ENCODE peak calls at places on chromosomes 3 and 15, in four cellular contexts. One of them, this sample, is unnamed.

GRCh38 chr3:61650276-61650675 is 88.9 kb downstream of the PTPRG start:
- DNase-seq in omental fat pad: peak; percentile 29
- DNase-seq in iris pigment epithelial cell: peak; percentile 73
- DNase-seq in left kidney: no peak
- DNase-seq in this sample: peak; percentile 59

GRCh38 chr3:185896565-185896964 is 41.2 kb downstream of the TRA2B start:
- DNase-seq in left kidney: no peak
- DNase-seq in iris pigment epithelial cell: no peak
- DNase-seq in omental fat pad: no peak
- DNase-seq in this sample: no peak

GRCh38 chr3:174308761-174309160 is 550.4 kb upstream of the NAALADL2 start:
- DNase-seq in left kidney: no peak
- DNase-seq in iris pigment epithelial cell: no peak
- DNase-seq in omental fat pad: no peak
- DNase-seq in this sample: no peak

GRCh38 chr15:42490743-42491539 is at the start of gene ZNF106:
- DNase-seq in omental fat pad: no peak
- DNase-seq in iris pigment epithelial cell: peak; percentile 89
- DNase-seq in left kidney: peak; percentile 97
- DNase-seq in this sample: peak; percentile 83

GRCh38 chr3:131973731-131974130 is 61.1 kb downstream of the CPNE4 start:
- DNase-seq in left kidney: peak; percentile 18
- DNase-seq in omental fat pad: no peak
- DNase-seq in iris pigment epithelial cell: no peak
- DNase-seq in this sample: no peak

GRCh38 chr15:77589839-77590238 is 42.9 kb downstream of the LINGO1 start:
- DNase-seq in omental fat pad: no peak
- DNase-seq in iris pigment epithelial cell: no peak
- DNase-seq in left kidney: no peak
- DNase-seq in this sample: no peak

GRCh38 chr3:10283638-10284037 is 9.1 kb downstream of the GHRL start:
- DNase-seq in left kidney: no peak
- DNase-seq in omental fat pad: no peak
- DNase-seq in iris pigment epithelial cell: no peak
- DNase-seq in this sample: peak; percentile 70

GRCh38 chr15:37086120-37086519 is 14.2 kb downstream of the MEIS2 start:
- DNase-seq in omental fat pad: no peak
- DNase-seq in iris pigment epithelial cell: no peak
- DNase-seq in left kidney: no peak
- DNase-seq in this sample: no peak

GRCh38 chr3:176430244-176430893 is 766.9 kb downstream of the TBL1XR1 start:
- DNase-seq in iris pigment epithelial cell: peak; percentile 59
- DNase-seq in left kidney: peak; percentile 65
- DNase-seq in omental fat pad: no peak
- DNase-seq in this sample: no peak

GRCh38 chr3:5122030-5122740 is at the start of gene ARL8B:
- DNase-seq in iris pigment epithelial cell: peak; percentile 89
- DNase-seq in left kidney: peak; percentile 95
- DNase-seq in omental fat pad: peak; percentile 62
- DNase-seq in this sample: peak; percentile 88

GRCh38 chr3:25338158-25338725 is 89.8 kb upstream of the RARB start:
- DNase-seq in omental fat pad: no peak
- DNase-seq in left kidney: peak; percentile 14
- DNase-seq in iris pigment epithelial cell: no peak
- DNase-seq in this sample: no peak

GRCh38 chr15:62413147-62413546 is 248.1 kb upstream of the C2CD4B start:
- DNase-seq in left kidney: peak; percentile 26
- DNase-seq in omental fat pad: no peak
- DNase-seq in iris pigment epithelial cell: no peak
- DNase-seq in this sample: no peak

GRCh38 chr15:69499521-69500201 is 47.0 kb downstream of the RPLP1 start:
- DNase-seq in iris pigment epithelial cell: no peak
- DNase-seq in omental fat pad: no peak
- DNase-seq in left kidney: peak; percentile 24
- DNase-seq in this sample: no peak

GRCh38 chr3:43369404-43370345 is 83.3 kb downstream of the SNRK start:
- DNase-seq in iris pigment epithelial cell: no peak
- DNase-seq in omental fat pad: no peak
- DNase-seq in left kidney: no peak
- DNase-seq in this sample: no peak

GRCh38 chr3:132145833-132146232 is 111.0 kb upstream of the CPNE4 start:
- DNase-seq in omental fat pad: no peak
- DNase-seq in iris pigment epithelial cell: no peak
- DNase-seq in left kidney: no peak
- DNase-seq in this sample: no peak

GRCh38 chr15:75712668-75713337 is at the start of gene CSPG4:
- DNase-seq in omental fat pad: no peak
- DNase-seq in left kidney: peak; percentile 93
- DNase-seq in iris pigment epithelial cell: peak; percentile 71
- DNase-seq in this sample: no peak

GRCh38 chr3:133083395-133083794 is 45.2 kb downstream of the TMEM108 start:
- DNase-seq in iris pigment epithelial cell: no peak
- DNase-seq in omental fat pad: no peak
- DNase-seq in left kidney: no peak
- DNase-seq in this sample: no peak

GRCh38 chr3:133915685-133916639 is 20.3 kb upstream of the RAB6B start:
- DNase-seq in left kidney: no peak
- DNase-seq in omental fat pad: no peak
- DNase-seq in iris pigment epithelial cell: peak; percentile 55
- DNase-seq in this sample: no peak

GRCh38 chr3:61877359-61877770 is 316.0 kb downstream of the PTPRG start:
- DNase-seq in iris pigment epithelial cell: peak; percentile 40
- DNase-seq in left kidney: peak; percentile 61
- DNase-seq in omental fat pad: no peak
- DNase-seq in this sample: no peak

GRCh38 chr3:139455855-139456254 is 20.5 kb downstream of the RBP2 start:
- DNase-seq in omental fat pad: no peak
- DNase-seq in iris pigment epithelial cell: no peak
- DNase-seq in left kidney: no peak
- DNase-seq in this sample: no peak

GRCh38 chr15:80977627-80978036 is 12.0 kb downstream of the MESD start:
- DNase-seq in left kidney: peak; percentile 66
- DNase-seq in omental fat pad: no peak
- DNase-seq in iris pigment epithelial cell: peak; percentile 63
- DNase-seq in this sample: peak; percentile 77

GRCh38 chr15:33243869-33244268 is 49.4 kb upstream of the FMN1 start:
- DNase-seq in iris pigment epithelial cell: peak; percentile 71
- DNase-seq in left kidney: no peak
- DNase-seq in omental fat pad: no peak
- DNase-seq in this sample: no peak

GRCh38 chr15:75371486-75371885 is 3.1 kb upstream of the MAN2C1 start:
- DNase-seq in iris pigment epithelial cell: no peak
- DNase-seq in left kidney: no peak
- DNase-seq in omental fat pad: no peak
- DNase-seq in this sample: no peak

GRCh38 chr3:16104161-16104560 is 70.3 kb upstream of the GALNT15 start:
- DNase-seq in omental fat pad: no peak
- DNase-seq in left kidney: no peak
- DNase-seq in iris pigment epithelial cell: no peak
- DNase-seq in this sample: no peak

GRCh38 chr3:46977811-46978195 is 1.3 kb upstream of the CCDC12 start:
- DNase-seq in left kidney: no peak
- DNase-seq in iris pigment epithelial cell: no peak
- DNase-seq in omental fat pad: no peak
- DNase-seq in this sample: peak; percentile 72

GRCh38 chr3:62051506-62051905 is 321.8 kb downstream of the FEZF2 start:
- DNase-seq in left kidney: peak; percentile 51
- DNase-seq in iris pigment epithelial cell: peak; percentile 40
- DNase-seq in omental fat pad: no peak
- DNase-seq in this sample: no peak

GRCh38 chr3:156449712-156450574 is 105.0 kb downstream of the SSR3 start:
- DNase-seq in iris pigment epithelial cell: peak; percentile 40
- DNase-seq in left kidney: peak; percentile 58
- DNase-seq in omental fat pad: no peak
- DNase-seq in this sample: no peak

GRCh38 chr3:175029828-175030227 is 170.7 kb downstream of the NAALADL2 start:
- DNase-seq in left kidney: no peak
- DNase-seq in iris pigment epithelial cell: no peak
- DNase-seq in omental fat pad: no peak
- DNase-seq in this sample: no peak

GRCh38 chr3:117277816-117278215 is 568.2 kb downstream of the TUSC7 start:
- DNase-seq in iris pigment epithelial cell: no peak
- DNase-seq in omental fat pad: no peak
- DNase-seq in left kidney: no peak
- DNase-seq in this sample: no peak

GRCh38 chr3:42097166-42097946 is 6.2 kb downstream of the TRAK1 start:
- DNase-seq in left kidney: no peak
- DNase-seq in iris pigment epithelial cell: peak; percentile 83
- DNase-seq in omental fat pad: no peak
- DNase-seq in this sample: no peak

GRCh38 chr3:182258538-182259177 is 534.6 kb upstream of the ATP11B start:
- DNase-seq in omental fat pad: no peak
- DNase-seq in iris pigment epithelial cell: peak; percentile 41
- DNase-seq in left kidney: peak; percentile 82
- DNase-seq in this sample: no peak

This sample was measured in lower leg skin.